ENCODE peak calls at places on chromosomes 13 and 19, in eight cellular contexts. T is neuronal stem cell, Y is dorsolateral prefrontal cortex, I is aorta, N is RWPE2, D is stomach, R is WERI-Rb-1, O is neural progenitor cell. Z is an unnamed sample.

GRCh38 chr19:11737964-11738745 is 591 bp downstream of the ZNF823 start:
- DNase-seq in T (no peak), Y (peak; percentile 35), I (peak; percentile 64), N (peak; percentile 70), D (peak; percentile 82), R (peak; percentile 36), O (peak; percentile 71), Z (no peak)

GRCh38 chr13:70107498-70108271 is at the start of gene ATXN8OS:
- DNase-seq in T (peak; percentile 23), Y (no peak), I (no peak), N (peak; percentile 23), D (no peak), R (peak; percentile 10), O (peak; percentile 61), Z (no peak)

GRCh38 chr19:17803264-17803896 is 8.4 kb downstream of the B3GNT3 start:
- DNase-seq in T (no peak), Y (no peak), I (peak; percentile 63), N (no peak), D (no peak), R (no peak), O (peak; percentile 1), Z (no peak)

GRCh38 chr19:3670796-3671679 is 29.2 kb downstream of the PIP5K1C start:
- DNase-seq in T (no peak), Y (no peak), I (peak; percentile 89), N (no peak), D (peak; percentile 30), R (no peak), O (no peak), Z (peak; percentile 74)

GRCh38 chr13:74026753-74027152 is 107.5 kb downstream of the KLF12 start:
- DNase-seq in T (no peak), Y (no peak), I (no peak), N (no peak), D (peak; percentile 29), R (no peak), O (no peak), Z (no peak)

GRCh38 chr19:8335343-8336071 is 7.6 kb downstream of the KANK3 start:
- DNase-seq in T (no peak), Y (no peak), I (no peak), N (no peak), D (no peak), R (peak; percentile 46), O (no peak), Z (no peak)

GRCh38 chr13:46211116-46211515 is 612 bp upstream of the LRRC63 start:
- DNase-seq in T (no peak), Y (no peak), I (no peak), N (no peak), D (no peak), R (no peak), O (no peak), Z (no peak)

GRCh38 chr19:50794778-50795664 is 4.8 kb downstream of the ACP4 start:
- DNase-seq in T (no peak), Y (no peak), I (no peak), N (no peak), D (no peak), R (peak; percentile 60), O (no peak), Z (no peak)

GRCh38 chr19:38001158-38001781 is 94.3 kb downstream of the SIPA1L3 start:
- DNase-seq in T (no peak), Y (no peak), I (no peak), N (no peak), D (no peak), R (no peak), O (no peak), Z (no peak)

DNA sequence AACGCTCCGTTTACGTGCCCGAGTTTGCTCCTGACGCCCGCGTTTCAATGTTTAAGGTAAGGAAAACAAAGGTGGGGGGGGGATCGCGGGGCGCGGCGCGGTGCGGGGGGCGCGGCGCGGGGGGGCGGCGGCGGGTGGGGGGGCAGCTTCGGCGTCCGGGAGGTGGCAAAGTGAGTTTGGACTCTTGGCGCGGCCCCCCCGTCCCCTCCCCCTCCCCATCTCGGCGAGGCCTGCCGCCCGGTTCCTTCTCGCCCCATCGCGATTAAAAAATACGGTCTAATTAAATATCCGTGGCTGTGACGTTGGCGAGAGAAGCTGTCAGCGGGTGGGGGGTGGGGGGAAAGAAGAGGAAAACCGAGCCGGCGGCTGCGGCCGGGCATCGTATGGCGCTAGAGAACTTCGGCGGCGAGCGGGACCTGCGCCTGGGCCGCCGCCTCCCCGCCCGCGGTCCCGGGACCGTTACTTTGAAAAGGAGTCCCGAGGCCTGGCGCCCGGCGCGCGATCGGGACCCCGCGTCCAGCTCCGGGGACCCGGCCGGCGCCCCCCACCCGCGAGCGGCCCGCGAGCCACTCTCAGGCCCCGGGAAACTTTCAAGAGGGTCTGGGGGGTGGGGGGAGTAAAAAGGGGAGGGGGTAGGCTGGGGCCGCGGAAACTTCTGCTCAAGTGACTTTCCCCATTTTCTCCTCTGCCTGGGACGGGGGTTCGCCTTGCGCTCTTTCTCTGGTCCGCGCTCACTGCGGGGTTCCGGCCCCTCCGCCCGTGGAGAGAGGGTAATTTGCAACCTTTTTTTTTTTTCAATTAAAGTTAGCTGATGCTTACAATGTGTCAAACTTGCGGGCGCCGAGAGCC is 146.3 kb upstream of the ZNF536 start:
- DNase-seq in T (no peak), Y (no peak), I (no peak), N (no peak), D (no peak), R (no peak), O (peak; percentile 60), Z (no peak)
- H3K4me3 ChIP-seq in T (peak overlapping the region; percentile 74), Y (peak overlapping the region; percentile 70), I (peak overlapping the region; percentile 45), N (no peak overlapping the region), D (peak overlapping the region; percentile 51), R (peak overlapping the region; percentile 65), O (peak overlapping the region; percentile 71), Z (peak overlapping the region; percentile 47)

GRCh38 chr19:2478324-2478755 is 2.4 kb downstream of the GADD45B start:
- DNase-seq in T (no peak), Y (peak; percentile 53), I (peak; percentile 83), N (no peak), D (peak; percentile 82), R (no peak), O (peak; percentile 76), Z (peak; percentile 62)

GRCh38 chr19:2477732-2478191 is 1.8 kb downstream of the GADD45B start:
- DNase-seq in T (no peak), Y (no peak), I (peak; percentile 69), N (no peak), D (no peak), R (no peak), O (no peak), Z (no peak)

GRCh38 chr19:2481466-2481865 is 5.5 kb downstream of the GADD45B start:
- DNase-seq in T (no peak), Y (no peak), I (no peak), N (no peak), D (no peak), R (no peak), O (no peak), Z (no peak)

GRCh38 chr19:2478756-2479555 is 3.0 kb downstream of the GADD45B start:
- DNase-seq in T (no peak), Y (peak; percentile 60), I (peak; percentile 93), N (no peak), D (peak; percentile 88), R (no peak), O (peak; percentile 47), Z (peak; percentile 53)

DNA sequence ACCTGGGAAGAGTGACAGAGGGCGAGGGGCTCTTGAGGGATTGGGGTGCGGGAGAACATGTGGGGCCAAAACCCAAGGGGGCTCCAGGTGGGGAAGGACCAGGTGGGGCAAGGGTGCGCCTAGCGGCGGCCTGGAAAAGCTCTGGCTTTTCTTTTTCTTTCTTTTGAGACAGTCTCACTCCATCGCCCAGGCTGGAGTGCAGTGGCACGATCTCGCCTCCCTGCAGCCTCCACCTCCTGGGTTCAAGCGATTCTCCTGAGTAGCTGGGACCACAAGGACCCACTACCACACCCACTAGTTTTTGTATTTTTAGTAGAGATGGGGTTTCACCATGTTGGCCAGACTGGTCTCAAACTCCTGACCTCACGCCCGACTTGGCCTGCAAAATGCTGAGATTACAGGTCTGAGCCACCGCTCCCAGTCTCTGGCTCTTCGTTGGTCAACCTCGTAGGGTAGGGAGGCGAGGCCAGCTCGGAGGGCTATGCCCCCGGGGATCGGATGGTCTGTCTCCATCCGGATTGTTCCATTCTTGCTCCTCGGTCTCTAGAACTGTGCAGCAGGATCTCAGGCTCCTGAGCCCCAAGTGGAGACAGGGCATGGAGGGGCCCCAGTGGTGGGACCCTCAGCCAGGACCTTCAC is 3.7 kb downstream of the GADD45B start:
- DNase-seq in T (no peak), Y (no peak), I (no peak), N (no peak), D (no peak), R (no peak), O (no peak), Z (no peak)
- H3K27ac ChIP-seq in T (no peak overlapping the region), Y (no peak overlapping the region), I (no peak overlapping the region), N (peak overlapping the region; percentile 76), D (peak overlapping the region; percentile 95), R (no peak overlapping the region), O (no peak overlapping the region), Z (peak overlapping the region; percentile 95)

DNA sequence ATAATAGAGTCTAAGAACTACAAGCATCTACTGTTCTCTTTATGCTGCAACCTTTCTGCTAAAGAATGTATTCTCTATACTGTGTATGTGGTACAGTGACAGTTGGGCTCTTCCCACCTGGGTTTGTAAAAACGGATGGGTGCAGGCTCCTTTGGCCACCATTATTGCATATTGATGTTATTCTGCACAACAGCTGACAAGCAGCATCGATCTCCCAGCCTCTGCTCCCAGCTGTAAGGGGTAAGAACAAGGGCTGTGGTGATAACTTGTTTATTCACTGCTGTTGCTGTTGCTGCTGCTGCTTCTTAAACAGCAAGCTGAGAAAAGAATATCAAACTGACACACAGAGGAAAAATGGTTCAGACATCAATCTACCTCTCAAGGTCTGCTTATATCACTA is 56.2 kb downstream of the KCNRG start:
- DNase-seq in T (no peak), Y (no peak), I (no peak), N (no peak), D (no peak), R (no peak), O (no peak), Z (no peak)
- H3K4me3 ChIP-seq in T (no peak overlapping the region), Y (peak overlapping the region; percentile 23), I (peak overlapping the region; percentile 67), N (no peak overlapping the region), D (no peak overlapping the region), R (no peak overlapping the region), O (no peak overlapping the region), Z (no peak overlapping the region)

DNA sequence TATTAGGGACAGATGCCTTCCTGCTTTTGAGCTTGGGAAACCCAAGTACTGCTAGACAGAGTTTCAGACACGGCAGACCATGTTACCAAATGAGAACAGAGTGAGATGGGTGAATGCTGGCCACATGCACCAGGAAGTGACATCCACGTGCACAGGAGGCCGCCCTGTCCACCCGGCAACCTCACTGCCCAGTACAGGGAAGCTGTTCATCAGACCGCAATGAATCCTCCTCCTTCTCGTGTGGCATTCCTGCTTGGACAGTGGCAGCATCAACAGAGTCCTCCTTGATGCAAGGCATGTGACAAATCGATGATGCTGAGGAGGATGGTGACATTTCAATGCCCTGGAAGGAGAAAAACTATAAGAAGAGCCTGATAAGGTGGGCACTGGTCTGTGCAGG is 191.0 kb upstream of the SOX1 start:
- DNase-seq in T (no peak), Y (no peak), I (no peak), N (no peak), D (no peak), R (no peak), O (no peak), Z (no peak)
- H3K27ac ChIP-seq in T (no peak overlapping the region), Y (no peak overlapping the region), I (no peak overlapping the region), N (no peak overlapping the region), D (no peak overlapping the region), R (no peak overlapping the region), O (no peak overlapping the region), Z (no peak overlapping the region)